ENCODE peak calls at places on chromosomes 3 and 15, in six cellular contexts. P is amygdala, D is Kasumi-1, O is T-helper 9 cell, V is transverse colon, W is sigmoid colon. J is an unnamed sample.
A peak's percentile ranks its signal among the peaks of the same experiment; 100 is the strongest.

GRCh38 chr15:52010633-52011595 is 8.1 kb upstream of the MAPK6 start:
- DNase-seq in W (peak; percentile 77), V (no peak), P (no peak), D (no peak), O (no peak), J (no peak)

GRCh38 chr3:16300881-16301359 is 35.9 kb downstream of the OXNAD1 start:
- DNase-seq in P (no peak), V (peak; percentile 35), W (no peak), O (peak; percentile 23), D (peak; percentile 33), J (no peak)

GRCh38 chr3:97880267-97880666 is 58.5 kb downstream of the CRYBG3 start:
- DNase-seq in O (no peak), W (no peak), V (no peak), P (no peak), D (no peak), J (no peak)

GRCh38 chr3:10744098-10744465 is 71.9 kb upstream of the SLC6A11 start:
- DNase-seq in V (no peak), O (no peak), P (no peak), W (no peak), D (no peak), J (no peak)

GRCh38 chr15:79811406-79812405 is 85.1 kb downstream of the MTHFS start:
- DNase-seq in V (peak; percentile 14), D (no peak), P (no peak), O (no peak), W (peak; percentile 87), J (no peak)

GRCh38 chr3:194508486-194509449 is 22.0 kb upstream of the ATP13A3 start:
- DNase-seq in O (no peak), D (peak; percentile 6), P (no peak), V (no peak), W (no peak), J (no peak)

GRCh38 chr3:44983413-44984040 is 7.5 kb downstream of the EXOSC7 start:
- DNase-seq in D (no peak), P (no peak), V (no peak), O (no peak), W (no peak), J (no peak)

GRCh38 chr3:133262371-133262770 is 137.5 kb upstream of the BFSP2 start:
- DNase-seq in P (no peak), O (no peak), D (no peak), V (no peak), W (no peak), J (no peak)

GRCh38 chr3:109773006-109773405 is 435.7 kb upstream of the DPPA4 start:
- DNase-seq in W (no peak), V (no peak), O (no peak), P (no peak), D (no peak), J (no peak)

GRCh38 chr3:36969540-36970432 is 23.1 kb downstream of the EPM2AIP1 start:
- DNase-seq in D (peak; percentile 77), O (peak; percentile 8), V (no peak), W (no peak), P (peak; percentile 5), J (peak; percentile 91)

GRCh38 chr3:94336076-94336741 is 273.3 kb downstream of the NSUN3 start:
- DNase-seq in P (no peak), O (no peak), D (peak; percentile 59), W (no peak), V (peak; percentile 7), J (peak; percentile 54)

GRCh38 chr3:176651622-176652021 is 545.7 kb downstream of the TBL1XR1 start:
- DNase-seq in P (no peak), W (no peak), O (no peak), V (no peak), D (no peak), J (no peak)

GRCh38 chr3:189953551-189953950 is 167.1 kb downstream of the P3H2 start:
- DNase-seq in O (no peak), V (no peak), W (no peak), D (no peak), P (no peak), J (no peak)

GRCh38 chr3:152524198-152525140 is 255.7 kb downstream of the MBNL1 start:
- DNase-seq in P (no peak), D (peak; percentile 63), O (peak; percentile 25), W (no peak), V (peak; percentile 38), J (peak; percentile 54)

J was measured in NCI-H526.